ENCODE peak calls at places on chromosome X, in nine cellular contexts. One of them, this sample, is unnamed.

GRCh38 chrX:55163171-55163570 is 57.0 kb upstream of the PAGE5 start:
- DNase-seq in body of pancreas: no peak
- DNase-seq in mammary epithelial cell: no peak
- DNase-seq in tibial nerve: no peak
- DNase-seq in GM23248: no peak
- DNase-seq in stomach: no peak
- DNase-seq in CD8-positive, alpha-beta T cell: no peak
- DNase-seq in heart right ventricle: no peak
- DNase-seq in astrocyte: no peak
- DNase-seq in this sample: no peak

GRCh38 chrX:129653985-129654651 is 638 bp downstream of the APLN start:
- DNase-seq in stomach: peak
- DNase-seq in mammary epithelial cell: peak
- DNase-seq in astrocyte: no peak
- DNase-seq in GM23248: peak
- DNase-seq in tibial nerve: no peak
- DNase-seq in heart right ventricle: no peak
- DNase-seq in body of pancreas: peak
- DNase-seq in CD8-positive, alpha-beta T cell: no peak
- DNase-seq in this sample: no peak

GRCh38 chrX:137969191-137969590 is 403.3 kb downstream of the ZIC3 start:
- DNase-seq in astrocyte: no peak
- DNase-seq in GM23248: no peak
- DNase-seq in heart right ventricle: no peak
- DNase-seq in stomach: no peak
- DNase-seq in body of pancreas: no peak
- DNase-seq in mammary epithelial cell: no peak
- DNase-seq in CD8-positive, alpha-beta T cell: no peak
- DNase-seq in tibial nerve: no peak
- DNase-seq in this sample: no peak

GRCh38 chrX:64206556-64207162 is 1.2 kb upstream of the AMER1 start:
- DNase-seq in astrocyte: no peak
- DNase-seq in body of pancreas: no peak
- DNase-seq in tibial nerve: no peak
- DNase-seq in stomach: no peak
- DNase-seq in heart right ventricle: peak
- DNase-seq in CD8-positive, alpha-beta T cell: no peak
- DNase-seq in GM23248: peak
- DNase-seq in mammary epithelial cell: peak
- DNase-seq in this sample: no peak

GRCh38 chrX:112555831-112556230 is 123.9 kb downstream of the LHFPL1 start:
- DNase-seq in body of pancreas: no peak
- DNase-seq in CD8-positive, alpha-beta T cell: no peak
- DNase-seq in stomach: no peak
- DNase-seq in astrocyte: no peak
- DNase-seq in mammary epithelial cell: no peak
- DNase-seq in GM23248: no peak
- DNase-seq in tibial nerve: no peak
- DNase-seq in heart right ventricle: no peak
- DNase-seq in this sample: no peak

GRCh38 chrX:119343856-119344255 is 55.3 kb upstream of the SLC25A43 start:
- DNase-seq in stomach: no peak
- DNase-seq in heart right ventricle: no peak
- DNase-seq in CD8-positive, alpha-beta T cell: no peak
- DNase-seq in mammary epithelial cell: peak
- DNase-seq in astrocyte: no peak
- DNase-seq in body of pancreas: no peak
- DNase-seq in GM23248: peak
- DNase-seq in tibial nerve: no peak
- DNase-seq in this sample: peak

GRCh38 chrX:39133971-39134370 is 332.7 kb downstream of the MID1IP1 start:
- DNase-seq in stomach: peak
- DNase-seq in astrocyte: no peak
- DNase-seq in CD8-positive, alpha-beta T cell: no peak
- DNase-seq in mammary epithelial cell: no peak
- DNase-seq in body of pancreas: no peak
- DNase-seq in heart right ventricle: no peak
- DNase-seq in tibial nerve: no peak
- DNase-seq in GM23248: no peak
- DNase-seq in this sample: no peak

GRCh38 chrX:48003758-48004457 is at the start of gene ZNF182:
- DNase-seq in stomach: peak
- DNase-seq in body of pancreas: peak
- DNase-seq in CD8-positive, alpha-beta T cell: peak
- DNase-seq in mammary epithelial cell: peak
- DNase-seq in GM23248: peak
- DNase-seq in astrocyte: peak
- DNase-seq in tibial nerve: peak
- DNase-seq in heart right ventricle: peak
- DNase-seq in this sample: no peak

GRCh38 chrX:67724359-67725110 is 180.7 kb downstream of the AR start:
- DNase-seq in CD8-positive, alpha-beta T cell: no peak
- DNase-seq in GM23248: peak
- DNase-seq in tibial nerve: no peak
- DNase-seq in stomach: no peak
- DNase-seq in astrocyte: no peak
- DNase-seq in heart right ventricle: no peak
- DNase-seq in mammary epithelial cell: no peak
- DNase-seq in body of pancreas: no peak
- DNase-seq in this sample: no peak

GRCh38 chrX:47169726-47170515 is 23.7 kb upstream of the UBA1 start:
- DNase-seq in heart right ventricle: peak
- DNase-seq in tibial nerve: no peak
- DNase-seq in astrocyte: peak
- DNase-seq in body of pancreas: no peak
- DNase-seq in GM23248: peak
- DNase-seq in mammary epithelial cell: no peak
- DNase-seq in stomach: peak
- DNase-seq in CD8-positive, alpha-beta T cell: no peak
- DNase-seq in this sample: no peak

GRCh38 chrX:134558133-134558532 is 98.2 kb downstream of the HPRT1 start:
- DNase-seq in body of pancreas: no peak
- DNase-seq in heart right ventricle: no peak
- DNase-seq in tibial nerve: no peak
- DNase-seq in stomach: no peak
- DNase-seq in astrocyte: no peak
- DNase-seq in GM23248: no peak
- DNase-seq in CD8-positive, alpha-beta T cell: no peak
- DNase-seq in mammary epithelial cell: no peak
- DNase-seq in this sample: no peak

GRCh38 chrX:72604705-72605104 is 32.1 kb upstream of the HDAC8 start:
- DNase-seq in GM23248: no peak
- DNase-seq in stomach: no peak
- DNase-seq in astrocyte: no peak
- DNase-seq in mammary epithelial cell: no peak
- DNase-seq in body of pancreas: no peak
- DNase-seq in CD8-positive, alpha-beta T cell: no peak
- DNase-seq in tibial nerve: no peak
- DNase-seq in heart right ventricle: no peak
- DNase-seq in this sample: no peak

GRCh38 chrX:100404851-100405250 is 5.2 kb downstream of the PCDH19 start:
- DNase-seq in body of pancreas: no peak
- DNase-seq in mammary epithelial cell: no peak
- DNase-seq in CD8-positive, alpha-beta T cell: no peak
- DNase-seq in GM23248: no peak
- DNase-seq in heart right ventricle: no peak
- DNase-seq in astrocyte: no peak
- DNase-seq in tibial nerve: no peak
- DNase-seq in stomach: no peak
- DNase-seq in this sample: no peak

GRCh38 chrX:31588355-31588754 is 516.5 kb upstream of the FTHL17 start:
- DNase-seq in tibial nerve: no peak
- DNase-seq in GM23248: no peak
- DNase-seq in heart right ventricle: no peak
- DNase-seq in astrocyte: no peak
- DNase-seq in CD8-positive, alpha-beta T cell: no peak
- DNase-seq in body of pancreas: no peak
- DNase-seq in mammary epithelial cell: peak
- DNase-seq in stomach: no peak
- DNase-seq in this sample: no peak

GRCh38 chrX:153448556-153449280 is 2.9 kb upstream of the TREX2 start:
- DNase-seq in astrocyte: no peak
- DNase-seq in mammary epithelial cell: no peak
- DNase-seq in tibial nerve: no peak
- DNase-seq in CD8-positive, alpha-beta T cell: no peak
- DNase-seq in stomach: no peak
- DNase-seq in GM23248: no peak
- DNase-seq in body of pancreas: no peak
- DNase-seq in heart right ventricle: no peak
- DNase-seq in this sample: no peak

GRCh38 chrX:2694868-2695267 is 3.8 kb downstream of the CD99 start:
- DNase-seq in astrocyte: no peak
- DNase-seq in stomach: no peak
- DNase-seq in tibial nerve: no peak
- DNase-seq in heart right ventricle: no peak
- DNase-seq in body of pancreas: no peak
- DNase-seq in CD8-positive, alpha-beta T cell: no peak
- DNase-seq in mammary epithelial cell: no peak
- DNase-seq in GM23248: peak
- DNase-seq in this sample: no peak

GRCh38 chrX:2692221-2693122 is 1.4 kb downstream of the CD99 start:
- DNase-seq in tibial nerve: no peak
- DNase-seq in CD8-positive, alpha-beta T cell: no peak
- DNase-seq in astrocyte: peak
- DNase-seq in body of pancreas: peak
- DNase-seq in GM23248: peak
- DNase-seq in stomach: peak
- DNase-seq in heart right ventricle: peak
- DNase-seq in mammary epithelial cell: no peak
- DNase-seq in this sample: no peak

GRCh38 chrX:2693123-2693438 is 2.0 kb downstream of the CD99 start:
- DNase-seq in heart right ventricle: no peak
- DNase-seq in body of pancreas: no peak
- DNase-seq in astrocyte: no peak
- DNase-seq in tibial nerve: no peak
- DNase-seq in GM23248: peak
- DNase-seq in CD8-positive, alpha-beta T cell: no peak
- DNase-seq in stomach: no peak
- DNase-seq in mammary epithelial cell: no peak
- DNase-seq in this sample: no peak

GRCh38 chrX:2691543-2692220 is 587 bp downstream of the CD99 start:
- DNase-seq in CD8-positive, alpha-beta T cell: no peak
- DNase-seq in heart right ventricle: peak
- DNase-seq in body of pancreas: peak
- DNase-seq in GM23248: peak
- DNase-seq in tibial nerve: peak
- DNase-seq in mammary epithelial cell: no peak
- DNase-seq in stomach: peak
- DNase-seq in astrocyte: peak
- DNase-seq in this sample: no peak

GRCh38 chrX:2693526-2694002 is 2.5 kb downstream of the CD99 start:
- DNase-seq in astrocyte: no peak
- DNase-seq in mammary epithelial cell: no peak
- DNase-seq in CD8-positive, alpha-beta T cell: no peak
- DNase-seq in GM23248: peak
- DNase-seq in tibial nerve: no peak
- DNase-seq in stomach: no peak
- DNase-seq in heart right ventricle: no peak
- DNase-seq in body of pancreas: no peak
- DNase-seq in this sample: no peak
- H3K27ac ChIP-seq in astrocyte: no peak
- H3K27ac ChIP-seq in mammary epithelial cell: no peak
- H3K27ac ChIP-seq in CD8-positive, alpha-beta T cell: no peak
- H3K27ac ChIP-seq in GM23248: peak
- H3K27ac ChIP-seq in tibial nerve: no peak
- H3K27ac ChIP-seq in stomach: peak
- H3K27ac ChIP-seq in heart right ventricle: no peak
- H3K27ac ChIP-seq in body of pancreas: no peak
- H3K27ac ChIP-seq in this sample: no peak

GRCh38 chrX:12844319-12844718 is 22.6 kb upstream of the TLR7 start:
- DNase-seq in body of pancreas: no peak
- DNase-seq in astrocyte: no peak
- DNase-seq in mammary epithelial cell: no peak
- DNase-seq in stomach: no peak
- DNase-seq in heart right ventricle: no peak
- DNase-seq in GM23248: no peak
- DNase-seq in CD8-positive, alpha-beta T cell: no peak
- DNase-seq in tibial nerve: no peak
- DNase-seq in this sample: no peak
- H3K27ac ChIP-seq in body of pancreas: no peak
- H3K27ac ChIP-seq in astrocyte: no peak
- H3K27ac ChIP-seq in mammary epithelial cell: no peak
- H3K27ac ChIP-seq in stomach: no peak
- H3K27ac ChIP-seq in heart right ventricle: no peak
- H3K27ac ChIP-seq in GM23248: no peak
- H3K27ac ChIP-seq in CD8-positive, alpha-beta T cell: no peak
- H3K27ac ChIP-seq in tibial nerve: no peak
- H3K27ac ChIP-seq in this sample: no peak

DNA sequence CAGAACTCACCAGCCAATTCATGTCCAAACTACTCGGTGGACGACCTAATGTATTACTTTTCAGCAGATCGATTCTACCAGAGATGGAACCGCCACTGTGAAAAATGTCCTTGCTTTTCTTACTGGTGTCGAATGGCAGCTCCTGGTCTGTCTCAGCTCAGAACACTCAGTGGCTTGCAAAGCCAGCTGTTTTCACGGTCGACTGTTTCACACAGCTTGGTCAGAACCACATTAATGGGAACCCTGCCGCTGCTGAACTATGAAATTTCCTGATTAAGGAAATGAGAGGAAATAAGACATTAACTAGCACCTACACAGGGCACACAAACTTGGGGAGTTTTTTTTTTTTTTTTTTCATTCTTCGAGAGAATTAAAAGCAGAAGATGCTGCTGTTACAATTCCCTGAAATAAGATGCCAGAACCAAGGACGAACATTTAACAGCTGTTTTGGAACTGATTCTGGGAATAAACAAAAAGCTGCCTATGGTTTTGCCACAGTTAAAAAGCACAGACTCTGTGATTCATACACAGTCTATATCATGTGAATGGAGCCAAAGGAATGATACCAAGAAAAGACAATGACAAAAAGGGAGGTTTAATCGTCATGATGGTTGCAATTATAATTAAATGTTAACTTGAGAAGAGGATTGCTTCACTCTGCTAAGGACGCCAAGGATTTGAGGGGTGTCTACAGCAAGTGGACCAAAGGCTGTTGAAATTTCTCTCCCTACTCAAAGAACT is 31.3 kb downstream of the SUPT20HL2 start:
- DNase-seq in tibial nerve: no peak
- DNase-seq in astrocyte: no peak
- DNase-seq in stomach: no peak
- DNase-seq in CD8-positive, alpha-beta T cell: no peak
- DNase-seq in heart right ventricle: no peak
- DNase-seq in mammary epithelial cell: no peak
- DNase-seq in body of pancreas: peak
- DNase-seq in GM23248: peak
- DNase-seq in this sample: no peak
- H3K27ac ChIP-seq in tibial nerve: no peak
- H3K27ac ChIP-seq in astrocyte: no peak
- H3K27ac ChIP-seq in stomach: peak
- H3K27ac ChIP-seq in CD8-positive, alpha-beta T cell: no peak
- H3K27ac ChIP-seq in heart right ventricle: no peak
- H3K27ac ChIP-seq in mammary epithelial cell: no peak
- H3K27ac ChIP-seq in body of pancreas: peak
- H3K27ac ChIP-seq in GM23248: peak
- H3K27ac ChIP-seq in this sample: no peak

DNA sequence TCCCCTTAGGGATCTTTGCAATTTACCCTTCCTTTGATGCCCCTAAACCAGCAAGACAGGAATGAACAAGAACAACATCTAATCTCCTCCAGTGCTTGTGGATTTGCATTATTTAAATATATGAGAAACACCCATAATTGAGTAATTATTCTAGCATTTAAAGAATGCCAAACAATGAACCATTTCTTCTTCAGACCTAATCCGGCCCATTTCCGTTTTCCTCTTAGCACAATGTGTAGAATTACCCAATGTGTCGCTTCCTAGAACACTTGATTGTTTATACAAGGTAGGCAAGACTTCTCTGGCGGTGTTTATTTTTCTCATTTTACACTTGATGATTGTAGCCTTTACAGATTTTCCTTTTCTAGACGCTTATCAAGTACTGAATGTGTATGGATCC is 43.5 kb downstream of the CLDN34 start:
- DNase-seq in CD8-positive, alpha-beta T cell: no peak
- DNase-seq in mammary epithelial cell: peak
- DNase-seq in astrocyte: peak
- DNase-seq in GM23248: peak
- DNase-seq in stomach: no peak
- DNase-seq in heart right ventricle: no peak
- DNase-seq in body of pancreas: no peak
- DNase-seq in tibial nerve: no peak
- DNase-seq in this sample: no peak
- H3K27ac ChIP-seq in CD8-positive, alpha-beta T cell: no peak
- H3K27ac ChIP-seq in mammary epithelial cell: no peak
- H3K27ac ChIP-seq in astrocyte: peak
- H3K27ac ChIP-seq in GM23248: no peak
- H3K27ac ChIP-seq in stomach: no peak
- H3K27ac ChIP-seq in heart right ventricle: peak
- H3K27ac ChIP-seq in body of pancreas: no peak
- H3K27ac ChIP-seq in tibial nerve: no peak
- H3K27ac ChIP-seq in this sample: peak

This sample was measured in epithelial cell of prostate.